ENCODE peak calls at places on chromosomes 12 and 14, in eight cellular contexts. O is ovary, T is transverse colon, E is BE2C, Z is uterus, H is brain microvascular endothelial cell, Q is tibial nerve, C is GM23338. S is an unnamed sample. For H3K36me3 and H3K27me3, the result is how much of the 10 kb centered on the place peaks cover.

GRCh38 chr12:46267618-46268348 is 1.1 kb downstream of the SLC38A1 start:
- DNase-seq in C (no peak), Z (no peak), Q (peak), H (peak), T (no peak), O (peak), E (no peak), S (no peak)

GRCh38 chr12:20549115-20549719 is 145.9 kb upstream of the SLCO1C1 start:
- DNase-seq in Q (peak), O (no peak), T (peak), C (peak), E (peak), Z (peak), H (peak), S (no peak)

GRCh38 chr14:48792376-48793024 is 793.7 kb downstream of the RPS29 start:
- DNase-seq in C (peak), Z (no peak), E (no peak), Q (no peak), O (no peak), T (no peak), H (peak), S (no peak)

GRCh38 chr12:45464699-45465098 is 248.8 kb downstream of the ANO6 start:
- DNase-seq in H (no peak), T (no peak), O (no peak), C (peak), Q (no peak), E (peak), Z (no peak), S (no peak)

GRCh38 chr12:100165356-100165755 is 22.7 kb upstream of the BLTP3B start:
- DNase-seq in Q (no peak), E (no peak), T (no peak), O (no peak), H (no peak), Z (no peak), C (no peak), S (no peak)

GRCh38 chr12:57199191-57199590 is 17.4 kb upstream of the NXPH4 start:
- DNase-seq in Z (no peak), Q (no peak), T (no peak), E (no peak), O (no peak), C (no peak), H (no peak), S (no peak)

GRCh38 chr12:100101000-100101399 is 41.7 kb downstream of the BLTP3B start:
- DNase-seq in C (no peak), E (no peak), Q (no peak), Z (no peak), H (no peak), T (no peak), O (no peak), S (no peak)

GRCh38 chr14:34059037-34059924 is 108.4 kb upstream of the EGLN3 start:
- DNase-seq in T (no peak), E (no peak), O (no peak), Q (no peak), Z (no peak), C (no peak), H (no peak), S (no peak)

GRCh38 chr12:109518820-109519665 is 41.6 kb downstream of the UBE3B start:
- DNase-seq in E (peak), H (peak), O (peak), C (peak), T (peak), Q (peak), Z (peak), S (peak)

GRCh38 chr12:76183459-76184186 is 99.1 kb upstream of the NAP1L1 start:
- DNase-seq in C (no peak), H (peak), O (no peak), T (no peak), Q (peak), Z (peak), E (no peak), S (peak)

GRCh38 chr12:67698711-67699603 is 50.4 kb downstream of the DYRK2 start:
- DNase-seq in C (no peak), Q (no peak), Z (no peak), E (no peak), T (no peak), O (no peak), H (no peak), S (no peak)

GRCh38 chr12:124593851-124594401 is 26.5 kb upstream of the NCOR2 start:
- DNase-seq in E (no peak), H (no peak), Q (no peak), Z (no peak), O (no peak), C (no peak), T (no peak), S (no peak)

GRCh38 chr12:106632797-106633450 is 50.1 kb downstream of the RFX4 start:
- DNase-seq in H (no peak), Q (no peak), O (no peak), Z (no peak), E (no peak), C (no peak), T (no peak), S (no peak)

GRCh38 chr12:70028918-70029317 is 203.9 kb downstream of the MYRFL start:
- DNase-seq in E (no peak), Z (no peak), Q (no peak), H (no peak), O (no peak), T (no peak), C (peak), S (no peak)

GRCh38 chr12:118714051-118714460 is 267.3 kb upstream of the SRRM4 start:
- DNase-seq in O (no peak), T (peak), Q (no peak), E (peak), H (no peak), Z (no peak), C (peak), S (no peak)

GRCh38 chr14:66117600-66117999 is 368.6 kb upstream of the CCDC196 start:
- DNase-seq in C (no peak), Q (no peak), O (no peak), E (no peak), Z (no peak), H (peak), T (no peak), S (no peak)

GRCh38 chr14:102927878-102928411 is 5.5 kb downstream of the AMN start:
- DNase-seq in T (peak), H (no peak), E (no peak), C (peak), Z (no peak), O (no peak), Q (no peak), S (no peak)

GRCh38 chr12:28631831-28632230 is 441.6 kb downstream of the CCDC91 start:
- DNase-seq in H (peak), Z (no peak), O (no peak), Q (no peak), T (no peak), E (no peak), C (no peak), S (no peak)

GRCh38 chr12:120740871-120741270 is 15.2 kb downstream of the ACADS start:
- DNase-seq in Q (no peak), E (no peak), Z (no peak), O (no peak), C (no peak), T (no peak), H (no peak), S (no peak)

DNA sequence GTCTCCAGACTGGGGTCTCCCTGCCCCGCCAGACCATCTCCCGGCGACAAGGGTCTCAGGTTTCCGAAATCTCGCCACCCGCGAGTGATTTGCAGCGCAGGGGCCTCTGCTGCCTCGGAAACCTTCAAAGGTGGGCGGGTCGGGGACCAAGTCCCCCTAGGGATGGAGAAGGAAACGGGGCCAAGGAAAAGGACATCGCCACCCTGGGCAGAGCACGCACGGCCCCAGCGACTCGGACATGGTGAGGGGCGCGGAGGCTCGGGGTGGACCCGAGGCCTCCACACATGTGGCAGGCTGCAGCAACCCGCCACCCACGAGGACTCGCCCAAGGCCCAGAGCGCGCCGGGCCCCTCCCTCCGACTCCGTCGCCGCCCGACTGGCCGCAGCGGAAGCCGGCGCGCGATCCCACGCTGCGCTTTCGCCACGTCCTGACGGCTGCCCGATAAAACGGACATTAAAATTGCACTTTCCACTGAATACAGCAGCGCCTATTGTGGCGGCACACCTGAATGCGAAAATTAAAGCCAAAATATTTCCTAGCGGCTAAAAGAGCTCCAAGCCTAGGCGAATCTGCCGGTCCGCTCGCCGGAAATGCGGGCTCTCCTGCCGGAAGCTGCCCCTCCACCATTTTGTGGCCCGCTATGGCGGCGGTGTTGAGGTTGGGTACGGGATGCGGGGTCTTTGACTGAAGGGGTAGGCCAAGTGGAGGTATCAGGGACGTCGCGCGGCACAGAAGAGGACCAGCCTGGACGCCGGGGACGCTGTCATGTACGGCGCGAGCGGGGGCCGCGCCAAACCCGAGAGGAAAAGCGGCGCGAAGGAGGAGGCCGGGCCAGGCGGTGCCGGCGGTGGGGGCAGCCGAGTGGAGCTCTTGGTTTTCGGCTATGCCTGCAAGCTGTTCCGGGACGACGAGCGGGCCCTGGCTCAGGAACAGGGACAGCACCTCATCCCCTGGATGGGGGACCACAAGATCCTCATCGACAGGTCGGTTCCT is at the start of gene SFSWAP:
- DNase-seq in Q (peak), O (peak), Z (peak), E (peak), T (peak), H (peak), C (peak), S (peak)
- TF ChIP-seq CTCF in Q (peak), O (peak), Z (no peak), E (no peak), T (no peak), H (no peak), C (no peak), S (no peak)

GRCh38 chr14:23077962-23078361 is 17.0 kb downstream of the ACIN1 start:
- DNase-seq in E (no peak), T (no peak), Z (no peak), O (no peak), H (no peak), C (no peak), Q (no peak), S (no peak)

GRCh38 chr14:23078692-23079116 is 16.2 kb downstream of the ACIN1 start:
- DNase-seq in Z (peak), C (no peak), H (peak), T (peak), E (no peak), O (peak), Q (peak), S (peak)

GRCh38 chr14:23076785-23077408 is 18.0 kb downstream of the ACIN1 start:
- DNase-seq in T (no peak), Z (no peak), E (peak), O (no peak), H (no peak), C (peak), Q (peak), S (no peak)

GRCh38 chr14:23080474-23080873 is 14.5 kb downstream of the ACIN1 start:
- DNase-seq in H (no peak), O (no peak), C (no peak), E (no peak), T (no peak), Z (no peak), Q (no peak), S (no peak)

DNA sequence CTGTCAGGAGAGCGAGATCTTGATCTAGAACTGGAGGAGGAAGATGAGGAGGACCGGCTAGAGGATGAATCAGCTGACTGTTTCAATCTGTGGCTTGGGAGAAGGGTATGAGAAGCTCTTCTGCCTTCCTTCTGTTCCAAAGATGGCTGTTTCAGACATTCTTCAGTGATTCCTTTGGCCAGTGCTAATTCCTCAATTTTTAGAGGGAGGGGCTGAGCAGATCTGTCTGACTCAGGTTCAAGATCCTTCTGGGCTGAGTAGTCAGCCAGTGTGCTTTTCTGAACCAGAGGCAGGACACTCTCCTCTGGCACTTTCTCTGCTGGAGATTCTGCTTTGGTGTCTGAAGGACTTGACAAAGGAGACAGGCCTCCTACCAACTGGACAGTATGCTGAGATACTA is 15.2 kb downstream of the ACIN1 start:
- DNase-seq in Q (no peak), T (no peak), E (no peak), H (no peak), Z (no peak), O (no peak), C (no peak), S (no peak)
- H3K36me3 ChIP-seq in Q (half or more), T (under half), E (half or more), H (half or more), Z (under half), O (under half), C (half or more), S (under half)

GRCh38 chr12:95834572-95834971 is 24.2 kb upstream of the SNRPF start:
- DNase-seq in E (no peak), Z (no peak), Q (no peak), H (no peak), C (no peak), O (no peak), T (no peak), S (no peak)

GRCh38 chr12:95830335-95831089 is 28.2 kb upstream of the SNRPF start:
- DNase-seq in H (no peak), Q (no peak), Z (no peak), T (no peak), C (no peak), O (no peak), E (no peak), S (no peak)

GRCh38 chr12:95829395-95829794 is 29.4 kb upstream of the SNRPF start:
- DNase-seq in E (no peak), T (no peak), O (no peak), C (no peak), Z (no peak), H (no peak), Q (no peak), S (no peak)
- H3K27me3 ChIP-seq in E (under half), T (under half), O (under half), C (under half), Z (under half), H (under half), Q (under half), S (under half)

GRCh38 chr14:71166434-71166833 is 259.2 kb downstream of the PCNX1 start:
- DNase-seq in Q (peak), C (peak), O (no peak), Z (no peak), T (peak), H (peak), E (peak), S (no peak)
- TF ChIP-seq CTCF in Q (peak), C (peak), O (no peak), Z (no peak), T (peak), H (peak), E (peak), S (peak)